ENCODE peak calls at places on chromosomes 5 and 9, in nine cellular contexts. One of them, this sample, is unnamed.

GRCh38 chr9:14452539-14452938 is 138.6 kb upstream of the NFIB start:
- DNase-seq in stomach: no peak
- DNase-seq in CD4-positive, alpha-beta memory T cell: no peak
- DNase-seq in neuronal stem cell: no peak
- DNase-seq in activated CD4-positive, alpha-beta T cell treated with anti-CD3 and anti-CD28 coated beads for 48 hours: no peak
- DNase-seq in mammary epithelial cell: peak
- DNase-seq in left ventricle myocardium inferior: no peak
- DNase-seq in cardiac fibroblast: no peak
- DNase-seq in iPS DF 19.7: no peak
- DNase-seq in this sample: no peak

GRCh38 chr9:34688329-34689161 is 2.5 kb downstream of the CCL19 start:
- DNase-seq in stomach: no peak
- DNase-seq in CD4-positive, alpha-beta memory T cell: no peak
- DNase-seq in neuronal stem cell: no peak
- DNase-seq in activated CD4-positive, alpha-beta T cell treated with anti-CD3 and anti-CD28 coated beads for 48 hours: no peak
- DNase-seq in mammary epithelial cell: no peak
- DNase-seq in left ventricle myocardium inferior: no peak
- DNase-seq in cardiac fibroblast: no peak
- DNase-seq in iPS DF 19.7: no peak
- DNase-seq in this sample: no peak

GRCh38 chr9:115694991-115695390 is 458.6 kb upstream of the PAPPA start:
- DNase-seq in stomach: no peak
- DNase-seq in CD4-positive, alpha-beta memory T cell: no peak
- DNase-seq in neuronal stem cell: no peak
- DNase-seq in activated CD4-positive, alpha-beta T cell treated with anti-CD3 and anti-CD28 coated beads for 48 hours: no peak
- DNase-seq in mammary epithelial cell: no peak
- DNase-seq in left ventricle myocardium inferior: no peak
- DNase-seq in cardiac fibroblast: peak
- DNase-seq in iPS DF 19.7: no peak
- DNase-seq in this sample: no peak

GRCh38 chr9:137612741-137613142 is 6.1 kb upstream of the EHMT1 start:
- DNase-seq in stomach: no peak
- DNase-seq in CD4-positive, alpha-beta memory T cell: no peak
- DNase-seq in neuronal stem cell: no peak
- DNase-seq in activated CD4-positive, alpha-beta T cell treated with anti-CD3 and anti-CD28 coated beads for 48 hours: no peak
- DNase-seq in mammary epithelial cell: no peak
- DNase-seq in left ventricle myocardium inferior: no peak
- DNase-seq in cardiac fibroblast: no peak
- DNase-seq in iPS DF 19.7: no peak
- DNase-seq in this sample: no peak

GRCh38 chr5:177362871-177363507 is 5.3 kb downstream of the RGS14 start:
- DNase-seq in stomach: peak
- DNase-seq in CD4-positive, alpha-beta memory T cell: peak
- DNase-seq in neuronal stem cell: peak
- DNase-seq in activated CD4-positive, alpha-beta T cell treated with anti-CD3 and anti-CD28 coated beads for 48 hours: peak
- DNase-seq in mammary epithelial cell: peak
- DNase-seq in left ventricle myocardium inferior: peak
- DNase-seq in cardiac fibroblast: peak
- DNase-seq in iPS DF 19.7: no peak
- DNase-seq in this sample: peak

GRCh38 chr9:133995012-133995896 is 3.1 kb upstream of the VAV2 start:
- DNase-seq in stomach: no peak
- DNase-seq in CD4-positive, alpha-beta memory T cell: no peak
- DNase-seq in neuronal stem cell: no peak
- DNase-seq in activated CD4-positive, alpha-beta T cell treated with anti-CD3 and anti-CD28 coated beads for 48 hours: no peak
- DNase-seq in mammary epithelial cell: peak
- DNase-seq in left ventricle myocardium inferior: no peak
- DNase-seq in cardiac fibroblast: no peak
- DNase-seq in iPS DF 19.7: no peak
- DNase-seq in this sample: no peak

GRCh38 chr5:106312360-106312759 is 1358.4 kb downstream of the EFNA5 start:
- DNase-seq in stomach: no peak
- DNase-seq in CD4-positive, alpha-beta memory T cell: no peak
- DNase-seq in neuronal stem cell: no peak
- DNase-seq in activated CD4-positive, alpha-beta T cell treated with anti-CD3 and anti-CD28 coated beads for 48 hours: no peak
- DNase-seq in mammary epithelial cell: peak
- DNase-seq in left ventricle myocardium inferior: no peak
- DNase-seq in cardiac fibroblast: peak
- DNase-seq in iPS DF 19.7: no peak
- DNase-seq in this sample: no peak

GRCh38 chr5:172744106-172745104 is 26.6 kb downstream of the DUSP1 start:
- DNase-seq in stomach: peak
- DNase-seq in CD4-positive, alpha-beta memory T cell: no peak
- DNase-seq in neuronal stem cell: no peak
- DNase-seq in activated CD4-positive, alpha-beta T cell treated with anti-CD3 and anti-CD28 coated beads for 48 hours: no peak
- DNase-seq in mammary epithelial cell: no peak
- DNase-seq in left ventricle myocardium inferior: no peak
- DNase-seq in cardiac fibroblast: no peak
- DNase-seq in iPS DF 19.7: no peak
- DNase-seq in this sample: no peak

GRCh38 chr9:100308965-100309564 is 43.7 kb downstream of the TEX10 start:
- DNase-seq in stomach: no peak
- DNase-seq in CD4-positive, alpha-beta memory T cell: no peak
- DNase-seq in neuronal stem cell: no peak
- DNase-seq in activated CD4-positive, alpha-beta T cell treated with anti-CD3 and anti-CD28 coated beads for 48 hours: no peak
- DNase-seq in mammary epithelial cell: peak
- DNase-seq in left ventricle myocardium inferior: no peak
- DNase-seq in cardiac fibroblast: peak
- DNase-seq in iPS DF 19.7: no peak
- DNase-seq in this sample: no peak

GRCh38 chr9:124212381-124213050 is 45.2 kb upstream of the NEK6 start:
- DNase-seq in stomach: peak
- DNase-seq in CD4-positive, alpha-beta memory T cell: no peak
- DNase-seq in neuronal stem cell: no peak
- DNase-seq in activated CD4-positive, alpha-beta T cell treated with anti-CD3 and anti-CD28 coated beads for 48 hours: no peak
- DNase-seq in mammary epithelial cell: peak
- DNase-seq in left ventricle myocardium inferior: no peak
- DNase-seq in cardiac fibroblast: peak
- DNase-seq in iPS DF 19.7: no peak
- DNase-seq in this sample: peak

This sample was measured in breast epithelium.